ENCODE peak calls at places on chromosome 4, in seven cellular contexts. G is A549, E is left ventricle myocardium inferior, A is AG04449, S is left lung, M is pancreas, X is ovary. H is an unnamed sample.

GRCh38 chr4:30714408-30715031 is 5.6 kb upstream of the PCDH7 start:
- DNase-seq in X (peak), M (peak), A (no peak), S (no peak), E (peak), G (peak), H (peak)

GRCh38 chr4:74161676-74162450 is 3.9 kb downstream of the MTHFD2L start:
- DNase-seq in S (no peak), G (no peak), E (no peak), M (no peak), X (no peak), A (peak), H (no peak)

GRCh38 chr4:144399927-144400326 is 246.0 kb upstream of the HHIP start:
- DNase-seq in A (peak), G (peak), E (no peak), X (no peak), M (no peak), S (no peak), H (no peak)

GRCh38 chr4:13248621-13249298 is 235.4 kb downstream of the RAB28 start:
- DNase-seq in A (peak), M (no peak), S (no peak), E (no peak), X (no peak), G (no peak), H (no peak)

GRCh38 chr4:94995684-94996394 is 238.1 kb downstream of the BMPR1B start:
- DNase-seq in E (no peak), X (peak), S (no peak), M (peak), G (peak), A (no peak), H (no peak)

GRCh38 chr4:77044458-77045124 is 31.2 kb downstream of the CCNI start:
- DNase-seq in M (no peak), E (no peak), A (no peak), S (no peak), G (peak), X (no peak), H (no peak)

GRCh38 chr4:839675-840443 is 13.9 kb upstream of the CPLX1 start:
- DNase-seq in X (no peak), A (no peak), E (no peak), G (no peak), S (no peak), M (no peak), H (no peak)

GRCh38 chr4:57329279-57329678 is 219.1 kb upstream of the IGFBP7 start:
- DNase-seq in M (no peak), S (no peak), E (no peak), G (no peak), X (no peak), A (no peak), H (no peak)

GRCh38 chr4:26300314-26301307 is 20.2 kb upstream of the RBPJ start:
- DNase-seq in M (no peak), X (no peak), G (no peak), E (no peak), A (no peak), S (no peak), H (no peak)

GRCh38 chr4:116180056-116180690 is 905.2 kb downstream of the TRAM1L1 start:
- DNase-seq in M (no peak), S (no peak), G (peak), X (no peak), A (no peak), E (no peak), H (no peak)

GRCh38 chr4:186151499-186151898 is 39.9 kb upstream of the CYP4V2 start:
- DNase-seq in E (no peak), G (no peak), S (no peak), X (no peak), M (no peak), A (no peak), H (no peak)

GRCh38 chr4:69058410-69059059 is 37.7 kb upstream of the UGT2B7 start:
- DNase-seq in A (no peak), S (no peak), X (no peak), E (no peak), G (no peak), M (no peak), H (no peak)

GRCh38 chr4:44157611-44158277 is 290.9 kb downstream of the KCTD8 start:
- DNase-seq in S (no peak), G (no peak), M (no peak), E (no peak), A (no peak), X (no peak), H (no peak)
- TF ChIP-seq CTCF in S (no peak), G (no peak), M (no peak), E (no peak), A (no peak), X (no peak), H (no peak)

DNA sequence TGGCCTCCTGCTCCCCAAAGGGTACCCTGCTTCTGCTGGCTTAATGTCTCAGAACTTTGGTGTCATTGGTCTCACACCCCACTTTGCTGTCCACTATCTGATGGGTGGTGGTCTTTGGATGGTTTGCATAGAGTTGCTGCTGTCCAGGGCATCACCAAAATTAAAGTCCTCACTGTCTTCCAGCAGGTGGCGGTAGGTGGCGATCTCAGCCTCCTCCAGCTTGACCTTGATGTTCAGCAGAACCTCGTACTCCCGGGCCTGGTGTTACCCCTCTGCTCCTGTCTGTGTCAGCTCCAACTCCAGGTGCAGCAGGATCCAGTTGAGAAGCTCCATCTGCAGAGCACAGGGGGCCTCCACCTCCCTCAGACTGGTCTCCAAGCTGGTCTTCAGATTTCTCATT is 1169.5 kb upstream of the PABPC4L start:
- DNase-seq in S (no peak), A (no peak), G (no peak), X (no peak), E (no peak), M (no peak), H (peak)
- TF ChIP-seq CTCF in S (no peak), A (no peak), G (no peak), X (no peak), E (no peak), M (no peak), H (peak)

DNA sequence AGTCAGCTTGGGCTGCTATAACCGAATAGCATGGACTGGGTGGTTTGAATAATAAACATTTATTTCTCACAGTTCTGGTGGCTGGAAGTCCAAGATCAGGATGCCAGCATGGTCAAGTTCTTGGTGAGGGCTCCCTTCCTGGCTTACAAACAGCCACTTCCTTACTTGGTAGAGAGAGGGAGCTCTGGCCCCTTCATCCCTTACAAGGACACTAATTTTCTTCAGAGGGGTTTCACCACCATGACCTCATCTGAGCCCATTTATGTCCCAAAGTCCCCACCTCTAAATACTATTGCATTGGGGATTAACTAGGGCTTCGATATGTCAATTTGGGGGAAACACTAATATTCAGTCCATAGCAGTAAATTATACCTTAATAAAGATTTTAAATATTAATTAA is 61.8 kb downstream of the CLNK start:
- DNase-seq in E (no peak), A (no peak), G (peak), X (no peak), S (no peak), M (no peak), H (no peak)
- TF ChIP-seq CTCF in E (peak), A (no peak), G (no peak), X (no peak), S (no peak), M (no peak), H (peak)

GRCh38 chr4:83248486-83248885 is 36.1 kb downstream of the COQ2 start:
- DNase-seq in G (no peak), A (no peak), E (no peak), M (no peak), X (no peak), S (no peak), H (no peak)

GRCh38 chr4:83251074-83251835 is 33.3 kb downstream of the COQ2 start:
- DNase-seq in M (no peak), S (no peak), X (no peak), E (no peak), A (no peak), G (no peak), H (no peak)

GRCh38 chr4:83250666-83251065 is 33.9 kb downstream of the COQ2 start:
- DNase-seq in M (no peak), E (no peak), S (no peak), A (no peak), X (no peak), G (no peak), H (no peak)

GRCh38 chr4:83255584-83255983 is 29.0 kb downstream of the COQ2 start:
- DNase-seq in E (no peak), G (peak), X (no peak), A (peak), M (no peak), S (no peak), H (no peak)

DNA sequence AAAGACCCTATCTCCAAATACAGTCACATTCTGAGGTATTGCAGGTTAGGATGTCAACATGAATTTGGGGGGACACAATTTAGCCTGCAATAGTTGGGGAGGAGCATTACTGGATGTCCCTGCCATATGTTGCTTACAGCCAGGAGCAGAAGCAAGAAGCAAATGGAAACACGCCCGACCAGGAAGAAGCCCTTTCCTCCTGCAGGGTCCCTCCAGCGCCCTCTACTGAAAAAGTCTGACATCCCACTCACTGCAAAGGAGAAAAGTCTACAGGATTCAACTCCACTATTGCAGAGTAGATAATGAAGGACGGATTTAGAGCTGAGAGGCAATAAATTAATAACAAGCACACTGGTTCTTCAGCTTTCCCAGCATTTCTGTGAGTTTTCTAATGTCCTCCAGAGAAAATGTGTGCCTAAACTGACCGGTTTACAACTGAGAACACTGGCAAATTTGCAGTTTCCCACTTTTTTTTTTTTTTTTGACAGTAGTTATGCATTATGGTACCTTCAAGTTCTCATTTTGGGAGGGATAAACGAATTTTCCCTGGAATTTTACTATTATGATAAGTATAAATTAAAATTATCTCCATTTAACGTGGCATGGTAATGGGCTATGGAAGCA is 31.7 kb downstream of the COQ2 start:
- DNase-seq in M (peak), X (no peak), S (peak), G (peak), A (no peak), E (no peak), H (peak)
- TF ChIP-seq CTCF in M (peak), X (no peak), S (peak), G (peak), A (peak), E (peak), H (peak)